ENCODE peak calls at places on chromosomes 6 and 20, in ten cellular contexts. J is LoVo; D is IMR-90; R is fibroblast of the aortic adventitia; K is choroid plexus epithelial cell; I is activated effector memory CD4-positive, alpha-beta T cell treated with anti-CD3 and anti-CD28 coated beads, Interleukin-2, amount 50 U/mL, for 16 hours; L is activated T-helper 1 cell treated with anti-CD3 and anti-CD28 coated beads, Interleukin-12 subunit alpha, Interleukin-12 subunit beta, Interleukin-2, Interleukin-4 antibody, amounts not matched to agents 30 ng/mL and 10 ng/mL and 1 ng/mL, durations not matched to agents 14 hours and 24 hours and 36 hours; G is GOT3; A is GM04504; U is NCI-H510A treated with DMSO at 0.1 percent for 48 hours. N is an unnamed sample.

GRCh38 chr6:17167327-17167979 is 65.6 kb downstream of the STMND1 start:
- DNase-seq in R (peak; percentile 3), L (no peak), A (no peak), G (no peak), U (no peak), I (no peak), K (peak; percentile 52), J (peak; percentile 26), D (peak; percentile 15), N (peak; percentile 43)

GRCh38 chr6:93727447-93727846 is 308.1 kb upstream of the EPHA7 start:
- DNase-seq in I (no peak), J (no peak), K (no peak), R (no peak), L (no peak), U (no peak), A (no peak), G (no peak), D (no peak), N (no peak)

GRCh38 chr20:51497542-51498467 is 44.7 kb downstream of the NFATC2 start:
- DNase-seq in G (no peak), U (no peak), D (peak; percentile 31), R (peak; percentile 26), J (no peak), A (no peak), K (no peak), I (peak; percentile 82), L (peak; percentile 25), N (no peak)

GRCh38 chr6:136510299-136510698 is 39.9 kb downstream of the MAP7 start:
- DNase-seq in R (no peak), U (no peak), J (no peak), K (no peak), D (no peak), A (no peak), L (no peak), I (no peak), G (no peak), N (no peak)

GRCh38 chr20:20457392-20458126 is 89.7 kb downstream of the INSM1 start:
- DNase-seq in U (peak; percentile 63), I (no peak), K (peak; percentile 31), A (no peak), D (peak; percentile 68), J (no peak), R (peak; percentile 19), L (no peak), G (no peak), N (peak; percentile 22)

GRCh38 chr20:58855506-58856314 is 3.2 kb downstream of the GNAS start:
- DNase-seq in R (no peak), J (no peak), L (no peak), G (no peak), U (no peak), A (no peak), D (no peak), K (no peak), I (no peak), N (no peak)

GRCh38 chr20:49424536-49424935 is 57.9 kb downstream of the KCNB1 start:
- DNase-seq in A (no peak), I (no peak), J (no peak), G (no peak), U (no peak), K (no peak), R (no peak), L (no peak), D (no peak), N (no peak)

GRCh38 chr6:129485746-129486145 is 224.2 kb downstream of the ARHGAP18 start:
- DNase-seq in J (no peak), G (no peak), R (no peak), K (no peak), U (no peak), A (no peak), I (no peak), L (no peak), D (no peak), N (no peak)

GRCh38 chr6:121780325-121781313 is 345.2 kb downstream of the GJA1 start:
- DNase-seq in G (peak; percentile 28), L (no peak), K (peak; percentile 84), A (peak; percentile 92), U (no peak), R (peak; percentile 96), J (no peak), I (no peak), D (peak; percentile 92), N (peak; percentile 71)

GRCh38 chr6:114315841-114316595 is 26.8 kb downstream of the HS3ST5 start:
- DNase-seq in K (no peak), A (no peak), U (no peak), R (no peak), L (no peak), I (no peak), J (no peak), D (no peak), G (no peak), N (no peak)

GRCh38 chr6:20202070-20202658 is 10.1 kb downstream of the MBOAT1 start:
- DNase-seq in I (no peak), A (no peak), K (peak; percentile 77), G (no peak), J (peak; percentile 71), R (peak; percentile 40), U (peak; percentile 74), L (peak; percentile 27), D (peak; percentile 40), N (peak; percentile 49)

GRCh38 chr6:108630050-108630714 is 69.5 kb downstream of the FOXO3 start:
- DNase-seq in A (no peak), U (no peak), L (no peak), R (no peak), J (no peak), K (no peak), G (no peak), D (peak; percentile 35), I (no peak), N (no peak)

GRCh38 chr6:56958481-56958880 is 3.6 kb downstream of the BEND6 start:
- DNase-seq in L (no peak), G (no peak), D (peak; percentile 45), R (peak; percentile 72), I (no peak), U (no peak), J (no peak), A (no peak), K (no peak), N (peak; percentile 24)

GRCh38 chr20:52075400-52075799 is 116.2 kb downstream of the ZFP64 start:
- DNase-seq in J (no peak), K (no peak), L (no peak), R (no peak), D (no peak), G (no peak), I (no peak), A (no peak), U (no peak), N (no peak)

GRCh38 chr6:145009691-145010090 is 724.6 kb downstream of the UTRN start:
- DNase-seq in D (peak; percentile 37), U (no peak), L (no peak), K (peak; percentile 60), R (peak; percentile 10), J (no peak), A (no peak), I (no peak), G (no peak), N (no peak)

GRCh38 chr6:24899647-24900325 is 36.0 kb downstream of the RIPOR2 start:
- DNase-seq in L (no peak), I (peak; percentile 69), R (no peak), D (no peak), U (no peak), K (no peak), A (no peak), J (no peak), G (no peak), N (no peak)

N was measured in HFFc6.